ENCODE peak calls at places on chromosome 17, in eight cellular contexts. J, O, K, Z, A, S, Y and M are unnamed samples.

GRCh38 chr17:38922538-38923291 is 2.7 kb upstream of the LASP1NB start:
- DNase-seq in J (no peak), O (peak; percentile 91), K (peak; percentile 88), Z (no peak), A (no peak), S (peak; percentile 85), Y (no peak), M (no peak)

GRCh38 chr17:32495347-32496253 is 8.8 kb downstream of the CDK5R1 start:
- DNase-seq in J (no peak), O (peak; percentile 47), K (peak; percentile 30), Z (peak; percentile 59), A (no peak), S (no peak), Y (peak; percentile 41), M (no peak)

GRCh38 chr17:17685775-17686291 is 4.6 kb downstream of the RAI1 start:
- DNase-seq in J (no peak), O (no peak), K (peak; percentile 79), Z (peak; percentile 29), A (no peak), S (no peak), Y (no peak), M (peak; percentile 53)

GRCh38 chr17:20077978-20078674 is 69.0 kb downstream of the SPECC1 start:
- DNase-seq in J (no peak), O (no peak), K (no peak), Z (no peak), A (no peak), S (no peak), Y (no peak), M (peak; percentile 19)

GRCh38 chr17:35510031-35510430 is 27.4 kb downstream of the SLFN12L start:
- DNase-seq in J (no peak), O (no peak), K (no peak), Z (no peak), A (no peak), S (no peak), Y (no peak), M (no peak)

GRCh38 chr17:8618825-8619224 is 11.7 kb downstream of the MYH10 start:
- DNase-seq in J (no peak), O (no peak), K (no peak), Z (no peak), A (no peak), S (no peak), Y (no peak), M (no peak)

GRCh38 chr17:8015236-8015956 is 13.0 kb downstream of the GUCY2D start:
- DNase-seq in J (no peak), O (no peak), K (no peak), Z (no peak), A (no peak), S (no peak), Y (no peak), M (no peak)

GRCh38 chr17:47820023-47820789 is 1.4 kb downstream of the OSBPL7 start:
- DNase-seq in J (no peak), O (no peak), K (no peak), Z (no peak), A (no peak), S (no peak), Y (no peak), M (no peak)

GRCh38 chr17:48613862-48614694 is 1.0 kb downstream of the HOXB8 start:
- DNase-seq in J (no peak), O (no peak), K (no peak), Z (peak; percentile 51), A (no peak), S (no peak), Y (peak; percentile 49), M (no peak)

DNA sequence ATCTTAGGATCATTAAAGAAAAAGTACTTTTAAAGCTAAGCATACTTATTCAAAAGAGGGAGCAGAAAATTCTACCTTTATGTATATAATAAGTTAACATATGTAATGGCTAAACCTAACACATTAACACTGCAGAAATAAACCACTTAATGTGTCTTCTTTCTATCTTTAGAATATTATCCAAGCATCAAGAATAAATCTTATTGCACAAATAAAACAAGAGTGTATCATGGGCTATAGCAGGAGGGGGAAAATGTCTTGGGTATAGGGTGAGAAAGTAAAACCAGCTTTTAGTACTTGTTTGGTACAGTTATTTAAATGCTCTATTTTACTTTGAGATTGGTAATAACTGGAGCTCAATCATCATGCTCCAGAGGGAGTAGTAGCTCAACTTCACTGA is 10.9 kb downstream of the PRKCA start:
- DNase-seq in J (no peak), O (no peak), K (no peak), Z (no peak), A (no peak), S (no peak), Y (no peak), M (no peak)
- TF ChIP-seq CTCF in J (no peak), O (no peak), K (no peak), Z (no peak), A (no peak), S (no peak), Y (no peak), M (no peak)

GRCh38 chr17:45908460-45908859 is 14.1 kb downstream of the MAPT start:
- DNase-seq in J (no peak), O (no peak), K (no peak), Z (peak; percentile 40), A (no peak), S (no peak), Y (no peak), M (no peak)
- TF ChIP-seq CTCF in J (no peak), O (no peak), K (no peak), Z (no peak), A (no peak), S (no peak), Y (no peak), M (no peak)

GRCh38 chr17:67245073-67245693 is at the start of gene HELZ:
- DNase-seq in J (peak; percentile 93), O (peak; percentile 80), K (peak; percentile 82), Z (peak; percentile 77), A (peak; percentile 81), S (peak; percentile 63), Y (peak; percentile 90), M (peak; percentile 87)
- TF ChIP-seq CTCF in J (no peak), O (no peak), K (peak; percentile 9), Z (no peak), A (no peak), S (no peak), Y (no peak), M (no peak)

GRCh38 chr17:15493031-15493750 is 25.8 kb upstream of the CDRT4 start:
- DNase-seq in J (no peak), O (no peak), K (no peak), Z (no peak), A (peak; percentile 17), S (no peak), Y (no peak), M (no peak)

GRCh38 chr17:15494821-15495220 is 27.4 kb upstream of the CDRT4 start:
- DNase-seq in J (no peak), O (no peak), K (no peak), Z (no peak), A (no peak), S (no peak), Y (no peak), M (no peak)

GRCh38 chr17:15492186-15492585 is 24.8 kb upstream of the CDRT4 start:
- DNase-seq in J (no peak), O (no peak), K (no peak), Z (no peak), A (no peak), S (no peak), Y (no peak), M (no peak)

GRCh38 chr17:15488557-15488956 is 21.1 kb upstream of the CDRT4 start:
- DNase-seq in J (no peak), O (no peak), K (no peak), Z (no peak), A (no peak), S (no peak), Y (no peak), M (no peak)

DNA sequence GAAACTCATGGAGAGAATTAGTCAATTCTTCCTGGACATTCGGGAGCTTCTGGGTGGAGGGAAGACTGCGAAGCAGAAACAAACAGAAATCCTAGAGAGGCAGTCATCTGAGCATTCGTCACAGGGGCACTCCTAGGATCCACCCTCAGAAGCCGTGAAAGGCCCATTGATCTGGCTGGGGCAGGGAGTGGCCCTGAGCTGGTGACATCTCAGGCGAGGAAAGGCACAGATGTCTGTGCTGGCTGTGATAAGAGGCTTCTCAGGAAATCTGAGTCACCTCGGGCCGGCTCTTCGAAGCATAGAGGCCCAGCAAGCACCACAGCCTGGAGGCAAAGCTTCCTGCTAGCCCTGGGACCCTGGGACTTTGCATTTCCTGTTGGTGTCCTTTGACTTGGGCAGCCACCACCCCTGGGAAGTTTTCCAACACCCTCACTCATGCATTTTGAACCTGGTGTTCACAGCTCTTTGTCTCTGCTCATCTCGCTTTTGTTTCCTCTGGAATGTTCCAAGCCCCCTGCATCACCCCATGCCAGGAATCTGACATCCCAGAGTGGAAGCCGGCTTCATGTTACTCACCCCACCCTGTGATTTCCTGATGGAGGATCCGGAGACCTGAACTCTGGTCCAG is 23.3 kb upstream of the CDRT4 start:
- DNase-seq in J (no peak), O (peak; percentile 63), K (peak; percentile 81), Z (peak; percentile 46), A (no peak), S (peak; percentile 85), Y (peak; percentile 71), M (no peak)
- TF ChIP-seq CTCF in J (no peak), O (no peak), K (no peak), Z (no peak), A (no peak), S (no peak), Y (no peak), M (no peak)

GRCh38 chr17:75398279-75398678 is 7.2 kb downstream of the GRB2 start:
- DNase-seq in J (no peak), O (no peak), K (no peak), Z (no peak), A (no peak), S (no peak), Y (no peak), M (no peak)
- TF ChIP-seq CTCF in J (no peak), O (no peak), K (no peak), Z (no peak), A (no peak), S (no peak), Y (no peak), M (no peak)